ENCODE peak calls at places on chromosome 6, in four cellular contexts. N is PC-3, Q is SK-N-SH, Y is GM23338. W is an unnamed sample.

GRCh38 chr6:11429577-11429976 is 108.0 kb upstream of the TMEM170B start:
- DNase-seq in Y (peak), N (no peak), Q (no peak), W (no peak)

GRCh38 chr6:168017629-168018028 is 20.2 kb downstream of the KIF25 start:
- DNase-seq in Y (no peak), Q (no peak), N (no peak), W (no peak)

GRCh38 chr6:145015739-145016558 is 719.4 kb downstream of the EPM2A start:
- DNase-seq in Q (no peak), N (peak), Y (no peak), W (peak)

GRCh38 chr6:143632894-143633293 is 44.9 kb upstream of the PHACTR2 start:
- DNase-seq in N (no peak), Q (no peak), Y (no peak), W (no peak)

GRCh38 chr6:79718509-79719247 is 87.5 kb downstream of the SH3BGRL2 start:
- DNase-seq in Y (no peak), Q (no peak), N (no peak), W (no peak)

GRCh38 chr6:142913511-142914047 is 31.4 kb downstream of the HIVEP2 start:
- DNase-seq in Y (no peak), N (no peak), Q (no peak), W (no peak)

GRCh38 chr6:4732691-4733315 is 43.4 kb upstream of the CDYL start:
- DNase-seq in Y (peak), Q (peak), N (peak), W (peak)

GRCh38 chr6:127971945-127972391 is 71.1 kb upstream of the THEMIS start:
- DNase-seq in Q (no peak), N (peak), Y (no peak), W (no peak)

GRCh38 chr6:31110825-31111582 is 1.4 kb downstream of the C6orf15 start:
- DNase-seq in N (no peak), Q (no peak), Y (peak), W (peak)

GRCh38 chr6:3603443-3604130 is 146.7 kb upstream of the SLC22A23 start:
- DNase-seq in N (peak), Y (no peak), Q (no peak), W (no peak)

GRCh38 chr6:5078121-5078695 is 6.9 kb upstream of the PPP1R3G start:
- DNase-seq in N (peak), Y (no peak), Q (peak), W (no peak)

GRCh38 chr6:156182356-156182755 is 594.8 kb upstream of the ARID1B start:
- DNase-seq in Q (no peak), N (no peak), Y (no peak), W (no peak)

GRCh38 chr6:131754088-131754487 is 43.3 kb upstream of the CTAGE9 start:
- DNase-seq in Y (no peak), N (no peak), Q (no peak), W (no peak)

GRCh38 chr6:124400600-124400999 is 561.6 kb upstream of the RNF217 start:
- DNase-seq in Q (no peak), N (no peak), Y (no peak), W (no peak)

GRCh38 chr6:159945801-159946392 is 23.0 kb upstream of the IGF2R start:
- DNase-seq in Y (no peak), N (no peak), Q (no peak), W (no peak)

GRCh38 chr6:41625442-41625841 is 12.8 kb upstream of the MDFI start:
- DNase-seq in N (no peak), Q (no peak), Y (no peak), W (no peak)

GRCh38 chr6:28154357-28154756 is 12.7 kb downstream of the ZKSCAN8 start:
- DNase-seq in N (no peak), Y (no peak), Q (no peak), W (no peak)

GRCh38 chr6:2952557-2953095 is 18.7 kb downstream of the SERPINB6 start:
- DNase-seq in N (peak), Y (peak), Q (peak), W (peak)

GRCh38 chr6:23690650-23691049 is 435.4 kb upstream of the NRSN1 start:
- DNase-seq in Q (no peak), N (no peak), Y (no peak), W (no peak)

GRCh38 chr6:14085176-14085787 is 32.3 kb upstream of the CD83 start:
- DNase-seq in Y (no peak), Q (no peak), N (no peak), W (no peak)

GRCh38 chr6:129340983-129341382 is 369.0 kb downstream of the ARHGAP18 start:
- DNase-seq in N (peak), Y (no peak), Q (no peak), W (no peak)

GRCh38 chr6:37822851-37823682 is 3.5 kb downstream of the ZFAND3 start:
- DNase-seq in Y (peak), Q (no peak), N (peak), W (peak)

GRCh38 chr6:75850026-75850385 is 101.0 kb downstream of the MYO6 start:
- DNase-seq in N (peak), Q (no peak), Y (no peak), W (no peak)

GRCh38 chr6:162704001-162704400 is 23.6 kb downstream of the PRKN start:
- DNase-seq in Q (no peak), Y (no peak), N (no peak), W (no peak)

GRCh38 chr6:139595183-139595582 is 220.7 kb upstream of the CITED2 start:
- DNase-seq in Y (no peak), N (no peak), Q (no peak), W (no peak)

GRCh38 chr6:15522026-15522425 is 140.8 kb downstream of the DTNBP1 start:
- DNase-seq in Q (no peak), N (no peak), Y (no peak), W (no peak)

GRCh38 chr6:83824388-83824801 is 28.8 kb upstream of the RIPPLY2 start:
- DNase-seq in N (peak), Y (no peak), Q (no peak), W (peak)

GRCh38 chr6:121584591-121585369 is 149.3 kb downstream of the GJA1 start:
- DNase-seq in Y (no peak), N (no peak), Q (no peak), W (no peak)

GRCh38 chr6:5238336-5238735 is 22.4 kb downstream of the LYRM4 start:
- DNase-seq in Q (no peak), Y (no peak), N (no peak), W (no peak)

GRCh38 chr6:4856779-4857178 is 80.6 kb downstream of the CDYL start:
- DNase-seq in N (no peak), Y (no peak), Q (peak), W (no peak)

DNA sequence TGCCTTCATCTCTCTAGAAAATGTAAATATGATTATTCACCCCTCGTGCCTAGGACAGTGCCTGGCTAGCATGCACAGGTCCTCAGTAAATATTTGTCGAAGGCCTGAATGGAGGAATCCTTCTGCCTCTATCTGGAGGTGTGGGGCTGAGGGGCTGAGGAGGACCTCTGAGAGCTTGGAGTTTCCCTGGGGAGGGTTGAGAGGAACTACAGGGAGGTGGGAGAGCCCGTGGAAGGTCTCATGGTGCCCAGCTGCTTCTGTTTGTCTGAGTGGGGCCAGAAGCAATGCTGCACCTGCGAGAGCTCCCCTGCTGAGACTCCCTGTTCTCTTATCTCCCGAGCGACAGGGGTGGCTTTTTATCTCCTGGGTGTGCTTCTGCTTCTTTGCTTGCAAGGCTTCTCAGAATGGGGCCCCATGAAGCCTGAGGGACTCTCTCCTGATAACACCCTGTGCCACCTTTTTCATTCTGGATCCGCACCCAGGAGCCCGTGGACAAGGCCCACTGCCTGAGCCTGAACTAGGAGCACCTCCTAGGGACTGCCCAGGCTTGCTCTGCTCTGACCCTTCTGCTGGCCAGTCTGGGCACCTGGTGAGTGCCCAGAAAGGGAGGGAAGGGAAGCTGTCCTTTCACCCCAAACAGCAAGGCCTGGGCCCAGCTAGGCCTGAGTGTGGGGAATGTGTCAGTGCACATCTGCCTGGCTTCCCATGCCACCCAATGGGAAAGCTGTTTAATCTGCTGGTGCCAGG is 2.4 kb downstream of the SLC29A1 start:
- DNase-seq in Y (no peak), N (no peak), Q (no peak), W (no peak)
- H3K4me2 ChIP-seq in Y (peak), N (no peak), Q (no peak), W (peak)

GRCh38 chr6:33621396-33622388 is 570 bp downstream of the ITPR3 start:
- DNase-seq in N (peak), Y (peak), Q (no peak), W (peak)

GRCh38 chr6:33620584-33621395 is at the start of gene ITPR3:
- DNase-seq in Q (peak), N (peak), Y (peak), W (peak)

GRCh38 chr6:33616913-33617312 is 4.2 kb upstream of the ITPR3 start:
- DNase-seq in Q (no peak), Y (no peak), N (no peak), W (no peak)

GRCh38 chr6:33620158-33620583 is 951 bp upstream of the ITPR3 start:
- DNase-seq in Q (peak), N (peak), Y (no peak), W (peak)

GRCh38 chr6:33619166-33619565 is 2.0 kb upstream of the ITPR3 start:
- DNase-seq in Y (no peak), Q (no peak), N (no peak), W (no peak)
- TF ChIP-seq CTCF in Y (no peak), Q (no peak), N (no peak), W (no peak)

GRCh38 chr6:39328066-39328465 is 5.6 kb upstream of the KCNK16 start:
- DNase-seq in Q (no peak), N (no peak), Y (no peak), W (no peak)

GRCh38 chr6:39330057-39330456 is 7.6 kb upstream of the KCNK16 start:
- DNase-seq in Y (no peak), Q (no peak), N (no peak), W (no peak)

GRCh38 chr6:39333626-39334025 is 11.1 kb upstream of the KCNK16 start:
- DNase-seq in N (no peak), Q (no peak), Y (no peak), W (no peak)

GRCh38 chr6:39327516-39327915 is 5.0 kb upstream of the KCNK16 start:
- DNase-seq in Q (peak), N (no peak), Y (no peak), W (no peak)

GRCh38 chr6:39330476-39330875 is 8.0 kb upstream of the KCNK16 start:
- DNase-seq in Y (no peak), Q (no peak), N (no peak), W (no peak)
- TF ChIP-seq EZH2phosphoT487 in Y (no peak), Q (no peak), N (no peak), W (no peak)

DNA sequence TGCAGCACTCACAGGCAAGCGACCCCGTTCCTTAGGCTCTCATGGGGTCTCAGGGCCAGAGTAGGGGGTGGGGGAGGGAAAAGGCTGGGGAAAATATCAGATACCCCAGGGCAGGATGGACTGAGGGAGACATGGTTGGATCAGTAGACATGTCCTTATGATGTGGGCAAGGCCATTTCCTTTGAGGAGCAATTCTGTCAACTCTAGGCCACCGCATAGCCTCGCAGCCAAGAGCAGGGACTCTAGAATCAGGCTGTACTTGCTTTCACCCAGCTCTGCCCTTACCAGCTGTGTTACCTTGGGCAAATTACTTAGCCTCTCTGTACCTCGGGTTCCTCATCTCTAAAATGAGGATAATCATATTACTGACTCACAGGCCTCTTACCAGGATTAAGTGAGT is 2.2 kb upstream of the MAPK13 start:
- DNase-seq in Y (no peak), Q (no peak), N (no peak), W (no peak)
- H3K4me2 ChIP-seq in Y (no peak), Q (peak), N (no peak), W (no peak)

DNA sequence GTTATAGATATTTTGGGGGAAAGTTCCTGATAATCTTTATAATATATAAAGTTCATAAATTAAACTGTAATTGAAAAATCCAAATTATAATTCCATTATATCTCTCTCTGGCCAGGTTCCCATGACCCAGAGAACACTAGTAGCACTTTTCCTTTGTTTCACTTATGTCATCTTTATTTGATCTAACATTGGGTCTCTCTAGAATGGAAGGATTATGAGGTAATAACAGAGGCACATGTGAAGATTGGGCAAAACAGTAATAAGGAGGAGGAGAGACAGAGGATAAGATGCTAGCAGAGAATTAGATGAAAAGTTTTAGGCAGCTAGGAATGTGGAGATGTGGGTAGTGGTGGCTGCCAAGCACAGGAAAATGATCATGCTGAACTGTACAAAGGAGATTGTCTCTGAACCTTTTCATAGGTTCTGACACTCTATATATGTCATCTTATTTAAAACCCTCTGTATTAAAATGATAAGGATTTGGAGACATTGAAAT is 3.3 kb downstream of the TAB2 start:
- DNase-seq in Q (no peak), N (peak), Y (no peak), W (no peak)
- TF ChIP-seq CTCF in Q (no peak), N (no peak), Y (no peak), W (no peak)

W was measured in hepatocyte.